ENCODE peak calls at places on chromosomes 11 and 22, in four cellular contexts. O is GM23248, B is A673, D is testis. C is an unnamed sample.

GRCh38 chr11:87356428-87356827 is 318.7 kb downstream of the TMEM135 start:
- DNase-seq in O (no peak), B (no peak), D (no peak), C (no peak)

GRCh38 chr11:18393581-18394299 is 623 bp upstream of the LDHA start:
- DNase-seq in O (no peak), B (no peak), D (peak), C (no peak)

GRCh38 chr11:72070486-72070885 is 9.9 kb downstream of the NUMA1 start:
- DNase-seq in O (no peak), B (no peak), D (no peak), C (no peak)

GRCh38 chr22:48720662-48721393 is 1106.8 kb downstream of the BRD1 start:
- DNase-seq in O (no peak), B (no peak), D (no peak), C (peak)

GRCh38 chr11:115126515-115127208 is 377.6 kb downstream of the CADM1 start:
- DNase-seq in O (no peak), B (no peak), D (no peak), C (no peak)

GRCh38 chr11:108069947-108070346 is 51.4 kb upstream of the ACAT1 start:
- DNase-seq in O (peak), B (peak), D (no peak), C (no peak)

GRCh38 chr11:2795491-2795991 is 90.0 kb downstream of the CDKN1C start:
- DNase-seq in O (no peak), B (no peak), D (peak), C (no peak)

GRCh38 chr11:70090989-70091388 is 12.9 kb downstream of the ANO1 start:
- DNase-seq in O (peak), B (peak), D (no peak), C (no peak)

GRCh38 chr11:114832532-114833125 is 154.3 kb downstream of the NXPE2 start:
- DNase-seq in O (no peak), B (no peak), D (no peak), C (no peak)

GRCh38 chr22:49929553-49929979 is 11.1 kb downstream of the CRELD2 start:
- DNase-seq in O (peak), B (peak), D (peak), C (no peak)

GRCh38 chr11:1825039-1825740 is 9.6 kb upstream of the SYT8 start:
- DNase-seq in O (no peak), B (no peak), D (peak), C (no peak)

GRCh38 chr11:75279273-75279672 is 38.7 kb downstream of the TPBGL start:
- DNase-seq in O (no peak), B (no peak), D (no peak), C (peak)

GRCh38 chr22:43142881-43143562 is at the start of gene MCAT:
- DNase-seq in O (peak), B (peak), D (peak), C (no peak)

GRCh38 chr11:77884186-77884828 is 63.4 kb downstream of the AAMDC start:
- DNase-seq in O (peak), B (no peak), D (no peak), C (no peak)

GRCh38 chr11:132648841-132649240 is 883.5 kb downstream of the OPCML start:
- DNase-seq in O (no peak), B (no peak), D (no peak), C (no peak)

GRCh38 chr11:107044503-107044902 is 26.2 kb upstream of the GUCY1A2 start:
- DNase-seq in O (peak), B (no peak), D (no peak), C (no peak)

GRCh38 chr11:10443152-10443551 is 11.9 kb upstream of the AMPD3 start:
- DNase-seq in O (peak), B (no peak), D (no peak), C (no peak)

GRCh38 chr11:67313125-67313890 is 10.0 kb downstream of the SSH3 start:
- DNase-seq in O (no peak), B (no peak), D (peak), C (no peak)

GRCh38 chr11:97574976-97575665 is 1185.3 kb downstream of the JRKL start:
- DNase-seq in O (no peak), B (no peak), D (no peak), C (no peak)

GRCh38 chr22:37657590-37658132 is 862 bp upstream of the PDXP start:
- DNase-seq in O (peak), B (no peak), D (no peak), C (no peak)

GRCh38 chr22:20002098-20002497 is 14.5 kb downstream of the ARVCF start:
- DNase-seq in O (no peak), B (no peak), D (no peak), C (no peak)

GRCh38 chr11:42311504-42311903 is 852.1 kb upstream of the LRRC4C start:
- DNase-seq in O (no peak), B (no peak), D (no peak), C (no peak)

GRCh38 chr22:32720924-32721323 is 80.6 kb upstream of the TIMP3 start:
- DNase-seq in O (peak), B (peak), D (peak), C (no peak)

GRCh38 chr11:76588455-76589325 is 81.9 kb downstream of the LRRC32 start:
- DNase-seq in O (no peak), B (no peak), D (no peak), C (no peak)

GRCh38 chr11:94150704-94151103 is 22.1 kb downstream of the PANX1 start:
- DNase-seq in O (no peak), B (no peak), D (no peak), C (no peak)
- H3K27ac ChIP-seq in O (no peak), B (no peak), D (no peak), C (peak)

GRCh38 chr22:31083923-31084810 is 3.0 kb downstream of the SMTN start:
- DNase-seq in O (peak), B (no peak), D (no peak), C (no peak)

GRCh38 chr22:31086703-31087330 is 5.7 kb downstream of the SMTN start:
- DNase-seq in O (no peak), B (no peak), D (no peak), C (peak)

GRCh38 chr22:31084811-31085492 is 3.8 kb downstream of the SMTN start:
- DNase-seq in O (peak), B (peak), D (peak), C (peak)

GRCh38 chr22:31085928-31086327 is 4.8 kb downstream of the SMTN start:
- DNase-seq in O (no peak), B (no peak), D (no peak), C (no peak)

DNA sequence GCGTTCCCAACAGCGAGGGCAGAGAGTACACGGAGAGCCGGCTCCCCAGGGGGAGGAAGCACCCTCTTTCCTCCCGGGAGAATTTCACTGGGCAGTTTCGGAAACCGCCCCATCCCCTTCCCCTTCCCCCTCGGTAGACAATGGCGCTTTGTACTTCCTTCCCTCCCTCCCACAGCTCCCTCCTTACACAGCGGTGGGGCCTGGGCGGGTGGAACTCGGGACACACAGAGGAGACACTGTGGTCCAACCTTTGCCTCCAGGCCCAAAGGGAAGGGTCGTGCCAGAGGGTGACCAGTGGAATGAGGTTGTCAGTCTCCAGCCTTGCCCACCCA is 4.3 kb downstream of the SMTN start:
- DNase-seq in O (peak), B (peak), D (peak), C (peak)
- H3K27ac ChIP-seq in O (peak), B (peak), D (peak), C (peak)

GRCh38 chr11:11806074-11806473 is 35.7 kb upstream of the USP47 start:
- DNase-seq in O (no peak), B (no peak), D (no peak), C (no peak)

GRCh38 chr11:11805228-11805627 is 36.5 kb upstream of the USP47 start:
- DNase-seq in O (no peak), B (no peak), D (no peak), C (no peak)

GRCh38 chr11:11808992-11809583 is 32.7 kb upstream of the USP47 start:
- DNase-seq in O (no peak), B (peak), D (no peak), C (no peak)

GRCh38 chr11:11807811-11808210 is 34.0 kb upstream of the USP47 start:
- DNase-seq in O (no peak), B (no peak), D (no peak), C (no peak)

DNA sequence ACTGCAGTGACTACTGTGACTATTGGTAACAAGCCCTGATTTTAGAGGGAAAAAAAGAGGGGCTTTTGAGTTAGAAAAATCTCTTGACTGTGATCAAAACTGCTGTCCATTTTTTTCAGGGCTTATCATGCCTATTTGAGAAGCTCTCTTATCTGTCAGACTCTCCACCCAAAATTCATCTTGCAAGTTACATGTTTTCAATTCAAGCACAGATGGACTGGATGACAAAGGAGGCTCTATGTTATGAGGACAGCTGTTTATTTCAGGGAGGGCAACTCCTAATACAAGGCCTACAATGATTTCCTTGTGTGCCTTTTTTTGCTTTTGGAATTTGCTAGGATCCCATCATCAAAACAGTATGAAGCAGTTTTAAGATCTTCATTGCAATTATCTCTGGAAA is 35.2 kb upstream of the USP47 start:
- DNase-seq in O (no peak), B (no peak), D (no peak), C (no peak)
- H3K27ac ChIP-seq in O (no peak), B (no peak), D (peak), C (no peak)

GRCh38 chr11:63916837-63917684 is at the start of gene RCOR2:
- DNase-seq in O (peak), B (peak), D (peak), C (no peak)

GRCh38 chr11:63913866-63914830 is 2.8 kb downstream of the RCOR2 start:
- DNase-seq in O (no peak), B (no peak), D (no peak), C (no peak)

GRCh38 chr11:63914896-63915681 is 1.9 kb downstream of the RCOR2 start:
- DNase-seq in O (peak), B (no peak), D (no peak), C (no peak)

GRCh38 chr11:63917685-63918523 is 940 bp upstream of the RCOR2 start:
- DNase-seq in O (peak), B (peak), D (peak), C (no peak)

GRCh38 chr11:63915961-63916836 is 765 bp downstream of the RCOR2 start:
- DNase-seq in O (peak), B (peak), D (peak), C (no peak)
- H3K27ac ChIP-seq in O (no peak), B (no peak), D (no peak), C (no peak)

C was measured in RWPE2.